ENCODE peak calls at places on chromosome 4, in five cellular contexts. A is mucosa of descending colon, O is left ventricle myocardium inferior, P is neural progenitor cell, G is GM13977. J is an unnamed sample.
A peak's percentile ranks its signal among the peaks of the same experiment; 100 is the strongest.

GRCh38 chr4:137676357-137676998 is 144.2 kb upstream of the PCDH18 start:
- DNase-seq in A (no peak), O (no peak), P (no peak), G (no peak), J (no peak)

GRCh38 chr4:108287834-108288413 is 119.2 kb upstream of the LEF1 start:
- DNase-seq in O (no peak), P (no peak), A (no peak), G (no peak), J (peak; percentile 8)

GRCh38 chr4:99915449-99915848 is 21.2 kb upstream of the LAMTOR3 start:
- DNase-seq in A (no peak), G (no peak), P (no peak), O (no peak), J (no peak)

GRCh38 chr4:183175631-183176232 is 76.7 kb downstream of the WWC2 start:
- DNase-seq in O (no peak), P (no peak), G (no peak), A (no peak), J (no peak)

GRCh38 chr4:118774989-118775388 is 60.9 kb downstream of the SEC24D start:
- DNase-seq in P (no peak), A (no peak), G (no peak), O (no peak), J (no peak)

GRCh38 chr4:11743236-11743635 is 314.5 kb upstream of the HS3ST1 start:
- DNase-seq in O (no peak), G (no peak), A (no peak), P (no peak), J (no peak)

GRCh38 chr4:113349400-113349799 is 299.9 kb downstream of the ANK2 start:
- DNase-seq in P (no peak), O (no peak), A (no peak), G (no peak), J (no peak)

GRCh38 chr4:150007512-150007911 is 70.7 kb upstream of the DCLK2 start:
- DNase-seq in A (no peak), G (no peak), O (no peak), P (no peak), J (no peak)

GRCh38 chr4:130703211-130703920 is 1607.4 kb downstream of the C4orf33 start:
- DNase-seq in A (no peak), G (no peak), P (no peak), O (no peak), J (no peak)

GRCh38 chr4:98664959-98665358 is 6.5 kb upstream of the TSPAN5 start:
- DNase-seq in P (peak; percentile 42), A (no peak), G (no peak), O (no peak), J (no peak)

GRCh38 chr4:5055411-5055810 is 4.1 kb downstream of the STK32B start:
- DNase-seq in P (no peak), G (no peak), A (no peak), O (no peak), J (no peak)

GRCh38 chr4:139528377-139529005 is 27.5 kb downstream of the SETD7 start:
- DNase-seq in A (peak; percentile 64), G (peak; percentile 45), O (peak; percentile 71), P (no peak), J (peak; percentile 71)

GRCh38 chr4:77787969-77788368 is 31.2 kb downstream of the CNOT6L start:
- DNase-seq in P (no peak), O (no peak), G (no peak), A (no peak), J (no peak)

GRCh38 chr4:107380836-107381438 is 339.1 kb downstream of the PAPSS1 start:
- DNase-seq in P (no peak), O (no peak), A (no peak), G (no peak), J (no peak)

GRCh38 chr4:140604544-140604943 is 35.8 kb upstream of the UCP1 start:
- DNase-seq in P (no peak), G (no peak), A (no peak), O (no peak), J (no peak)

GRCh38 chr4:124322234-124322831 is 390.2 kb downstream of the ANKRD50 start:
- DNase-seq in G (no peak), A (no peak), O (no peak), P (peak; percentile 29), J (peak; percentile 59)

GRCh38 chr4:15754323-15754722 is 23.8 kb upstream of the CD38 start:
- DNase-seq in O (no peak), P (no peak), A (no peak), G (no peak), J (no peak)

GRCh38 chr4:3639613-3640586 is 107.7 kb upstream of the LRPAP1 start:
- DNase-seq in G (no peak), P (no peak), A (peak; percentile 40), O (no peak), J (no peak)

GRCh38 chr4:138645289-138645688 is 370.3 kb upstream of the NOCT start:
- DNase-seq in G (no peak), O (no peak), A (no peak), P (no peak), J (peak; percentile 47)

GRCh38 chr4:664713-665231 is 9.3 kb downstream of the ATP5ME start:
- DNase-seq in P (no peak), A (peak; percentile 51), O (no peak), G (no peak), J (no peak)

GRCh38 chr4:86926428-86927086 is 8.3 kb upstream of the AFF1 start:
- DNase-seq in P (no peak), O (no peak), G (no peak), A (no peak), J (peak; percentile 30)

GRCh38 chr4:105140684-105141490 is 5.8 kb upstream of the TET2 start:
- DNase-seq in O (no peak), P (peak; percentile 43), G (no peak), A (no peak), J (peak; percentile 62)

GRCh38 chr4:184544711-184545409 is 70.5 kb upstream of the IRF2 start:
- DNase-seq in O (no peak), P (no peak), A (no peak), G (no peak), J (peak; percentile 6)

GRCh38 chr4:142874684-142875083 is 28.6 kb upstream of the INPP4B start:
- DNase-seq in G (no peak), A (no peak), O (no peak), P (no peak), J (no peak)

GRCh38 chr4:142875117-142875516 is 29.0 kb upstream of the INPP4B start:
- DNase-seq in A (no peak), O (no peak), P (peak; percentile 35), G (no peak), J (peak; percentile 5)
- TF ChIP-seq CTCF in A (no peak), O (no peak), P (peak; percentile 5), G (no peak), J (no peak)

DNA sequence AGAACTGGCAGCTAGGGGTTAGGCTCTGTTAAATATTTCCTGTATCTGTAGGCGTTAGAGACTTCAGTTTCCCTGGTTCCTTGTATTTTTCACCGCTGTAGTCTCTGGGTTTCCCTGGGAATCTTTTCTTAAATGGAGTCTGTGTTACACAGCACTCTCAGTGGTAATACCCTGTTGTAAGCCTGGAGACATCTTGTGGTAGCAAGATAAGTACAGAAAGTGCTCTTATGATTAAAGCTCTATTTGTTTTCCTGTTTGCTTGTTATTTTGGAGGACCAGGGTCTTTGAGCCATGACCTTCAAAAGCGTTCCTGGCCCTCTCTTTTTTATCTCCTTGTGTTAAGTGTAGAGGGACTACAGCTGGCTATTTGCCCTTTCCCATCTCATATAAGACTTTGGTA is 782.4 kb downstream of the FAT4 start:
- DNase-seq in G (no peak), P (no peak), A (no peak), O (no peak), J (no peak)
- TF ChIP-seq CTCF in G (no peak), P (no peak), A (no peak), O (no peak), J (no peak)

DNA sequence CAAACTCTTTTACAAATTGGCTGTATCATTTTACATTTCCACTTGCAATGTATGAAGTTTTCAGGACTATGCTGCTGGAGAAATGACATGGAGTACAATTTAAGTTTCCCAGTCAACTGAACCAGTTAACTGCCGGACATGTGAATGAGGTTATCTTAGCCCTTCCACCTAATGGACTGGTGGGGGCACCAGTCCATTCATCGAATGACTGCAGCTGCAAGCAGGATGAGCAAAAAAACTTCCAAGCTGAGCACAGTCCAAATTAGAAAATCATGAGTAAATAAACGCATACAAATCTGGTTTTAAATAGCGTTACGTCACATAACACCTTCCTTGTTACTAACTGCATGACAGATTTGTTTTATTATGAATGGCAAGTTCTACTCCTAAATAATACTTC is 1131.5 kb downstream of the PCDH18 start:
- DNase-seq in O (no peak), P (peak; percentile 54), A (no peak), G (no peak), J (no peak)
- TF ChIP-seq CTCF in O (no peak), P (peak; percentile 48), A (no peak), G (no peak), J (no peak)

GRCh38 chr4:176306837-176307590 is 12.8 kb upstream of the SPCS3 start:
- DNase-seq in P (no peak), G (no peak), A (no peak), O (no peak), J (no peak)

GRCh38 chr4:176307591-176307920 is 12.2 kb upstream of the SPCS3 start:
- DNase-seq in G (no peak), A (no peak), O (no peak), P (no peak), J (no peak)

GRCh38 chr4:176300565-176300964 is 19.2 kb upstream of the SPCS3 start:
- DNase-seq in P (no peak), O (no peak), G (no peak), A (no peak), J (no peak)

GRCh38 chr4:176302283-176303275 is 17.2 kb upstream of the SPCS3 start:
- DNase-seq in G (no peak), A (no peak), P (no peak), O (no peak), J (peak; percentile 62)

DNA sequence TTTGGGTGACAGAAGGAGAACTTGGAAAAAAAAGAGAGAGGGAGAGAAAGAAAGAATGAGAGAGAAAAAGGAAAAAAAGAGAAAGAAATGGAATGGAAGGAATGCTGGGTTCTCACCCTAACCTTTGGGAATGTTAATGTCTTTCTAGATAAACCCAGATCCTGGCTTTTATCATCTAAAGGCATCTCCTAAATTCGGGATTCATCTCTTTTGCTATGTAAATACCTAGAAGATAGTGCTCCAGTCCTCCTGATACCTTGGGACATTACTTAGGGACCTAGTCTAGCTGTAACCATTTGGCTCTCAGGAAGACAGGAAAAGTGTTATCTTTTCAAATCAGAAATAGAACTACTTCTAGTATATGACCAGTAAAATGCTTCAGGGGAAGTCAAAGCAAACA is 15.8 kb upstream of the SPCS3 start:
- DNase-seq in O (no peak), A (no peak), G (no peak), P (no peak), J (no peak)
- TF ChIP-seq CTCF in O (no peak), A (no peak), G (no peak), P (no peak), J (no peak)

GRCh38 chr4:54041916-54042315 is 22.5 kb downstream of the CHIC2 start:
- DNase-seq in A (no peak), P (no peak), G (no peak), O (no peak), J (no peak)

GRCh38 chr4:54036184-54036583 is 28.2 kb downstream of the CHIC2 start:
- DNase-seq in P (no peak), A (no peak), O (no peak), G (no peak), J (no peak)

GRCh38 chr4:54041100-54041499 is 23.3 kb downstream of the CHIC2 start:
- DNase-seq in G (no peak), A (no peak), P (no peak), O (no peak), J (no peak)
- TF ChIP-seq CTCF in G (no peak), A (no peak), P (no peak), O (no peak), J (no peak)

GRCh38 chr4:28378109-28378830 is 1517.6 kb downstream of the STIM2 start:
- DNase-seq in G (no peak), A (no peak), P (peak; percentile 7), O (no peak), J (no peak)
- TF ChIP-seq CTCF in G (no peak), A (no peak), P (peak; percentile 46), O (no peak), J (no peak)

J was measured in MCF 10A.